ENCODE peak calls at places on chromosomes 7 and 10, in five cellular contexts. W is GM20000; E is activated T-helper 9 cell treated with anti-CD3 and anti-CD28 coated beads, Interleukin-2, amount 50 U/mL, for 16 hours; S is M059J; O is endodermal cell. H is an unnamed sample.
A peak's percentile ranks its signal among the peaks of the same experiment; 100 is the strongest.

GRCh38 chr7:73742753-73743641 is 4.4 kb upstream of the ABHD11 start:
- DNase-seq in W (no peak), E (no peak), S (peak; percentile 70), O (peak; percentile 100), H (no peak)

GRCh38 chr10:132613566-132614348 is 76.2 kb downstream of the INPP5A start:
- DNase-seq in W (no peak), E (no peak), S (no peak), O (no peak), H (no peak)

GRCh38 chr10:133278577-133279265 is 2.1 kb upstream of the ADAM8 start:
- DNase-seq in W (peak; percentile 89), E (peak; percentile 36), S (peak; percentile 96), O (no peak), H (peak; percentile 66)

GRCh38 chr7:23490357-23491131 is 20.3 kb upstream of the IGF2BP3 start:
- DNase-seq in W (peak; percentile 78), E (no peak), S (peak; percentile 47), O (no peak), H (peak; percentile 42)

GRCh38 chr7:48875300-48875916 is 48.9 kb upstream of the CDC14C start:
- DNase-seq in W (no peak), E (no peak), S (peak; percentile 36), O (peak; percentile 83), H (peak; percentile 1)

GRCh38 chr10:19209319-19209718 is 160.7 kb downstream of the MALRD1 start:
- DNase-seq in W (no peak), E (no peak), S (peak; percentile 1), O (no peak), H (no peak)

GRCh38 chr10:76150139-76150885 is 718.9 kb downstream of the LRMDA start:
- DNase-seq in W (no peak), E (no peak), S (peak; percentile 80), O (peak; percentile 68), H (peak; percentile 3)

GRCh38 chr7:25669954-25670841 is 441.9 kb upstream of the NPVF start:
- DNase-seq in W (no peak), E (no peak), S (no peak), O (no peak), H (no peak)

GRCh38 chr10:51109821-51110533 is 35.7 kb downstream of the PRKG1 start:
- DNase-seq in W (no peak), E (no peak), S (peak; percentile 50), O (no peak), H (peak; percentile 82)

GRCh38 chr10:70726909-70727495 is 54.7 kb downstream of the ADAMTS14 start:
- DNase-seq in W (no peak), E (no peak), S (peak; percentile 7), O (no peak), H (no peak)

GRCh38 chr7:70693690-70694356 is 438.1 kb upstream of the GALNT17 start:
- DNase-seq in W (peak; percentile 85), E (peak; percentile 65), S (peak; percentile 56), O (peak; percentile 89), H (peak; percentile 66)

GRCh38 chr7:102273749-102274712 is 12.6 kb upstream of the SH2B2 start:
- DNase-seq in W (no peak), E (no peak), S (peak; percentile 95), O (no peak), H (no peak)

GRCh38 chr7:155814569-155815276 is 2.5 kb upstream of the SHH start:
- DNase-seq in W (no peak), E (no peak), S (peak; percentile 67), O (peak; percentile 49), H (no peak)

GRCh38 chr7:113026941-113027340 is 59.7 kb downstream of the GPR85 start:
- DNase-seq in W (no peak), E (no peak), S (peak; percentile 51), O (no peak), H (peak; percentile 32)

GRCh38 chr10:129968937-129969527 is 5.0 kb upstream of the EBF3 start:
- DNase-seq in W (peak; percentile 70), E (no peak), S (no peak), O (peak; percentile 96), H (peak; percentile 15)

GRCh38 chr7:100099452-100099851 is 1.7 kb downstream of the MCM7 start:
- DNase-seq in W (no peak), E (no peak), S (no peak), O (no peak), H (no peak)

GRCh38 chr10:132146941-132147915 is 39.5 kb upstream of the DPYSL4 start:
- DNase-seq in W (no peak), E (no peak), S (no peak), O (no peak), H (no peak)

GRCh38 chr10:70459061-70459770 is 17.7 kb upstream of the NODAL start:
- DNase-seq in W (no peak), E (no peak), S (no peak), O (peak; percentile 81), H (no peak)

GRCh38 chr7:66348959-66349358 is 143.8 kb downstream of the TPST1 start:
- DNase-seq in W (no peak), E (no peak), S (no peak), O (no peak), H (no peak)

GRCh38 chr7:24143547-24143946 is 140.4 kb upstream of the NPY start:
- DNase-seq in W (no peak), E (no peak), S (peak; percentile 82), O (no peak), H (no peak)